ENCODE peak calls at places on chromosomes 1 and 21, in seven cellular contexts. O is A549, R is NB4, T is pancreas, Z is astrocyte, W is keratinocyte, Y is uterus. C is an unnamed sample.

GRCh38 chr1:1068374-1069060 is 5.6 kb downstream of the RNF223 start:
- DNase-seq in T (peak), Z (no peak), W (no peak), O (peak), Y (no peak), R (no peak), C (peak)

GRCh38 chr1:46804926-46805325 is 6.1 kb downstream of the CYP4B1 start:
- DNase-seq in W (no peak), Y (no peak), R (no peak), Z (no peak), O (no peak), T (no peak), C (no peak)

GRCh38 chr1:154342836-154343472 is 17.6 kb downstream of the ATP8B2 start:
- DNase-seq in Z (no peak), W (no peak), R (no peak), Y (no peak), O (no peak), T (no peak), C (no peak)

GRCh38 chr1:63403386-63403785 is 36.0 kb downstream of the ALG6 start:
- DNase-seq in R (peak), Z (no peak), Y (no peak), O (no peak), T (no peak), W (no peak), C (no peak)

GRCh38 chr1:31862071-31862470 is 46.2 kb upstream of the SPOCD1 start:
- DNase-seq in Y (no peak), W (no peak), Z (no peak), T (no peak), O (no peak), R (no peak), C (no peak)

GRCh38 chr1:33301273-33301984 is 19.5 kb downstream of the A3GALT2 start:
- DNase-seq in O (no peak), Y (no peak), Z (no peak), T (no peak), R (no peak), W (no peak), C (no peak)

GRCh38 chr1:204439976-204440375 is 28.4 kb upstream of the PPP1R15B start:
- DNase-seq in O (no peak), T (no peak), R (no peak), W (no peak), Y (no peak), Z (no peak), C (no peak)

GRCh38 chr1:29696656-29697390 is 460.5 kb downstream of the PTPRU start:
- DNase-seq in T (no peak), R (no peak), O (no peak), Y (no peak), Z (no peak), W (no peak), C (no peak)

GRCh38 chr1:236063919-236064673 is 794 bp downstream of the NID1 start:
- DNase-seq in W (no peak), R (no peak), Y (peak), O (peak), T (peak), Z (peak), C (peak)

GRCh38 chr21:38303300-38303699 is 46.5 kb downstream of the KCNJ15 start:
- DNase-seq in W (no peak), Z (peak), Y (peak), R (no peak), T (no peak), O (peak), C (no peak)

GRCh38 chr1:231844986-231845502 is 218.5 kb downstream of the DISC1 start:
- DNase-seq in T (no peak), Z (peak), W (no peak), R (no peak), O (no peak), Y (no peak), C (peak)

GRCh38 chr1:229822026-229822425 is 196.0 kb downstream of the URB2 start:
- DNase-seq in Z (peak), R (no peak), T (no peak), O (no peak), W (no peak), Y (no peak), C (no peak)

GRCh38 chr1:89464008-89464407 is 60.6 kb upstream of the LRRC8B start:
- DNase-seq in O (no peak), Y (no peak), Z (peak), W (no peak), T (no peak), R (peak), C (peak)

GRCh38 chr21:46661211-46661625 is 25.7 kb downstream of the PRMT2 start:
- DNase-seq in W (no peak), R (no peak), Y (peak), T (peak), Z (peak), O (no peak), C (peak)

GRCh38 chr1:203088441-203088840 is 2.6 kb upstream of the MYOG start:
- DNase-seq in W (no peak), T (no peak), Y (no peak), R (no peak), O (no peak), Z (no peak), C (no peak)

GRCh38 chr21:42315296-42315891 is at the start of gene TFF3:
- DNase-seq in R (no peak), Y (peak), Z (no peak), T (no peak), O (no peak), W (no peak), C (no peak)

GRCh38 chr21:28737671-28738279 is 254.9 kb downstream of the LTN1 start:
- DNase-seq in R (no peak), O (no peak), Z (peak), Y (no peak), W (no peak), T (no peak), C (no peak)

GRCh38 chr1:225817611-225818061 is 7.7 kb downstream of the EPHX1 start:
- DNase-seq in O (peak), Y (peak), Z (peak), T (peak), R (peak), W (no peak), C (no peak)

GRCh38 chr1:54867717-54868057 is 19.3 kb downstream of the DHCR24 start:
- DNase-seq in Z (no peak), W (no peak), Y (no peak), O (no peak), T (no peak), R (no peak), C (no peak)

GRCh38 chr1:216075339-216075738 is 347.9 kb downstream of the USH2A start:
- DNase-seq in R (no peak), T (no peak), Y (no peak), O (no peak), Z (peak), W (no peak), C (no peak)

GRCh38 chr1:27981146-27981545 is 21.4 kb downstream of the XKR8 start:
- DNase-seq in W (no peak), O (no peak), T (no peak), Y (no peak), Z (peak), R (no peak), C (no peak)

GRCh38 chr1:234208791-234209190 is 164.5 kb upstream of the COA6 start:
- DNase-seq in Y (no peak), Z (peak), O (no peak), R (no peak), W (no peak), T (no peak), C (no peak)

GRCh38 chr1:216119600-216119999 is 303.6 kb downstream of the USH2A start:
- DNase-seq in R (peak), Y (no peak), W (no peak), Z (peak), T (no peak), O (peak), C (peak)

GRCh38 chr1:158818560-158818959 is 12.6 kb upstream of the MNDA start:
- DNase-seq in T (no peak), R (peak), W (no peak), Z (no peak), O (no peak), Y (no peak), C (no peak)

GRCh38 chr1:206464456-206464964 is 5.8 kb upstream of the IKBKE start:
- DNase-seq in O (no peak), W (no peak), R (no peak), Z (peak), Y (no peak), T (no peak), C (peak)

GRCh38 chr1:114549137-114549536 is 32.3 kb downstream of the BCAS2 start:
- DNase-seq in R (no peak), Y (no peak), O (no peak), Z (peak), W (no peak), T (no peak), C (no peak)

GRCh38 chr1:39412892-39413291 is 78.5 kb upstream of the BMP8A start:
- DNase-seq in Y (no peak), W (no peak), R (no peak), O (no peak), Z (no peak), T (no peak), C (no peak)

GRCh38 chr1:117606608-117607261 is 887 bp downstream of the TENT5C start:
- DNase-seq in Z (peak), O (no peak), R (peak), T (peak), Y (peak), W (no peak), C (peak)

GRCh38 chr21:16241500-16241963 is 511.8 kb downstream of the USP25 start:
- DNase-seq in O (peak), Y (no peak), Z (no peak), W (no peak), R (no peak), T (no peak), C (no peak)

DNA sequence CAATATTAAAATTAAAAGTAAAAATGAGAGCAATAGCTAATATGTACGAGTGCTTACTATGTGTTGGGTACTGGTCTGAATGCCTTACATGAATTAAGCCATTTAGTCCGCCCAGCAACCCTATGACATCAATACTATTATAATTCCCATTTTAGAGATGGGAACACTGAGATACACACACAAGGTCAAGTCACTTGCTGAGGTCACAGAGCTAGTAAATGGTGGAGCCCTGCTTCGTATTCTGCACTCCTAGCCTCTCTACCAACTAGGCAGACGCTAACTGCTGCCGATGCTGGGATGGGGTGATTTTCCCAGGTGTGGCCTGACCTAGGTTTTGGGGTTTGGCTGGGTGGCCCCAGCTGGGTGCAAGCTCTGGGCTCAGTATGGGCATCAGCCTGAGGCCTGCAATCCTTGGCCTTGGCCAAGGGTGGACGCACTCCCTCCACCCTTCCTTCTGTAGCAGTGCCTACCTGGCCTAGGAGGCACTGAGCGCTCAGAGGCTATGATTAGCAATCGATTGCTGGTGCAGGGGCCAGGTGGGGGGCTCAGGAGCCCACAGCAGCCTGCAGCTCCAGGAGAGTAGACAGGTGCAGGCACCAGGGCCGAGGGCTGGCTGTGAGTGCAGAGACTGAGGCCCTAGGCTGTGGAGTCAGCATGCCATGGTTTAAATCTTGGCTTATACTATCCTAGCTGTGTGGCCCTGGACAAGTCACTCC is 2.7 kb downstream of the FAM131C start:
- DNase-seq in R (no peak), T (peak), Y (no peak), O (no peak), W (no peak), Z (no peak), C (no peak)
- TF ChIP-seq CTCF in R (no peak), T (no peak), Y (no peak), O (no peak), W (no peak), Z (no peak), C (no peak)

GRCh38 chr1:224435318-224435763 is 744 bp upstream of the WDR26 start:
- DNase-seq in T (no peak), O (peak), R (peak), W (no peak), Z (peak), Y (no peak), C (peak)

GRCh38 chr1:224433671-224434446 is 738 bp downstream of the WDR26 start:
- DNase-seq in Y (peak), Z (no peak), O (peak), W (no peak), R (peak), T (peak), C (peak)

GRCh38 chr1:224433041-224433670 is 1.4 kb downstream of the WDR26 start:
- DNase-seq in O (no peak), W (no peak), Z (no peak), T (peak), Y (no peak), R (peak), C (no peak)

GRCh38 chr1:224434447-224435317 is at the start of gene WDR26:
- DNase-seq in O (peak), T (peak), Y (peak), R (peak), Z (peak), W (no peak), C (peak)

GRCh38 chr1:224435999-224436398 is 1.4 kb upstream of the WDR26 start:
- DNase-seq in T (no peak), W (no peak), Z (no peak), R (no peak), O (no peak), Y (no peak), C (no peak)
- H3K4me3 ChIP-seq in T (no peak), W (no peak), Z (no peak), R (peak), O (no peak), Y (no peak), C (peak)

GRCh38 chr1:8903410-8903809 is 24.9 kb upstream of the ENO1 start:
- DNase-seq in Z (peak), O (no peak), W (no peak), R (peak), Y (no peak), T (no peak), C (no peak)

GRCh38 chr1:8899046-8899445 is 20.6 kb upstream of the ENO1 start:
- DNase-seq in O (no peak), Z (no peak), Y (no peak), R (no peak), T (no peak), W (no peak), C (no peak)

GRCh38 chr1:8905582-8906191 is 27.2 kb upstream of the ENO1 start:
- DNase-seq in T (no peak), O (no peak), W (no peak), Z (peak), R (no peak), Y (no peak), C (no peak)

GRCh38 chr1:8903908-8904650 is 25.6 kb upstream of the ENO1 start:
- DNase-seq in W (peak), T (no peak), O (peak), R (no peak), Z (peak), Y (peak), C (no peak)

DNA sequence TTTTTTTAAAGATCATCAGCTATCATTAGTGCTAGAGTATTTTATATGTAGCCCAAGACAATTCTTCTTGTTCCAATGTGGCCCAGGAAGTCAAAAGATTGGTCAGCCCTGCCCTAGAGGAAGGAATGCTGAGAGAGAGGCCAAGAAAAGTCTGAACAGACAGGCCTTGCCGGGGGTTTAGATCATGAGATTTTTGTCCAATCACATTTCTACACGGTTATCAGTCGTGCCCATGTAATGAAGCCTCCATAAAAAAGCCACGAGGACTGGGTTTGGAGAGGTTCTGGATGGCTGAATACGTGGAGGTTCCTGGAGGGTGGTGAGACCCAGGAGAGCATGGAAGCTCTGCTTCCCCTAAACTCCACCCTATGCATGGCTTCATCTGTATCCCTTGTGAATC is 24.3 kb upstream of the ENO1 start:
- DNase-seq in T (no peak), W (peak), Y (no peak), Z (peak), O (no peak), R (no peak), C (no peak)
- TF ChIP-seq CTCF in T (no peak), W (no peak), Y (no peak), Z (no peak), O (no peak), R (no peak), C (no peak)

GRCh38 chr1:151721788-151722510 is 627 bp downstream of the RIIAD1 start:
- DNase-seq in Y (no peak), T (no peak), Z (no peak), W (no peak), R (no peak), O (no peak), C (no peak)

GRCh38 chr1:151718666-151719065 is 2.1 kb upstream of the CELF3 start:
- DNase-seq in R (no peak), Z (no peak), T (no peak), O (no peak), Y (no peak), W (no peak), C (no peak)

GRCh38 chr1:151718011-151718431 is 1.4 kb upstream of the CELF3 start:
- DNase-seq in R (no peak), W (no peak), Z (no peak), Y (no peak), O (no peak), T (no peak), C (no peak)

GRCh38 chr1:151720974-151721787 is at the start of gene RIIAD1:
- DNase-seq in W (no peak), Y (peak), T (no peak), R (peak), Z (no peak), O (peak), C (peak)

GRCh38 chr1:151720190-151720953 is 950 bp upstream of the RIIAD1 start:
- DNase-seq in W (no peak), Y (no peak), O (no peak), T (no peak), Z (no peak), R (no peak), C (peak)
- H3K4me3 ChIP-seq in W (no peak), Y (peak), O (no peak), T (peak), Z (no peak), R (no peak), C (peak)

GRCh38 chr1:112700290-112701226 is 6.4 kb downstream of the RHOC start:
- DNase-seq in Y (peak), R (peak), W (no peak), T (peak), O (peak), Z (peak), C (peak)
- TF ChIP-seq CTCF in Y (peak), R (no peak), W (no peak), T (no peak), O (no peak), Z (no peak), C (no peak)

GRCh38 chr21:40847956-40848355 is 998 bp upstream of the DSCAM start:
- DNase-seq in Y (no peak), O (no peak), Z (no peak), W (no peak), T (no peak), R (no peak), C (no peak)

GRCh38 chr21:40846566-40847411 is at the start of gene DSCAM:
- DNase-seq in Z (peak), T (no peak), Y (no peak), O (no peak), W (no peak), R (no peak), C (no peak)

GRCh38 chr21:40844935-40845334 is 2.0 kb downstream of the DSCAM start:
- DNase-seq in R (no peak), Y (no peak), O (no peak), T (no peak), Z (no peak), W (peak), C (no peak)

GRCh38 chr21:40845621-40846020 is 1.3 kb downstream of the DSCAM start:
- DNase-seq in W (peak), T (no peak), O (no peak), R (no peak), Z (peak), Y (no peak), C (no peak)

DNA sequence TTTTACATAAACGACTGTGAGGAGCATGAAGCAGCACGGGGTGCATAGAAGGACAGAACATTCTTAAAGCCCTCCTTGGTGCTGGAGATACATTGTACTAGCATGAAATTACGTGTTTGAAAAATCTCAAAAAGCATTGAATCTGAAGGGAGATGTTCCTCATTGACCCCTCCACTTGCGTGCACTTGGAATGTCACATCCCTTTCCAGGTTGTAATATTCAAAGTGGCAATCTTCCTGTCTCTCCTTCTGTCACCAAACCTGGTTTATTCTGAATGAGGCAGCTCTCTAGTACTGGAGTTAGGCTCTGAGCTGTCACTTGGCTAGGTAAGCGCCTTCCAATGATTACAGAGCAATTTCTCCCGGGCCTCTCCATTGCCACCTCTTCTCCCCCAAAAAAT is 901 bp downstream of the DSCAM start:
- DNase-seq in R (no peak), Y (no peak), W (no peak), Z (no peak), T (no peak), O (no peak), C (no peak)
- H3K4me3 ChIP-seq in R (no peak), Y (no peak), W (peak), Z (peak), T (no peak), O (no peak), C (no peak)

DNA sequence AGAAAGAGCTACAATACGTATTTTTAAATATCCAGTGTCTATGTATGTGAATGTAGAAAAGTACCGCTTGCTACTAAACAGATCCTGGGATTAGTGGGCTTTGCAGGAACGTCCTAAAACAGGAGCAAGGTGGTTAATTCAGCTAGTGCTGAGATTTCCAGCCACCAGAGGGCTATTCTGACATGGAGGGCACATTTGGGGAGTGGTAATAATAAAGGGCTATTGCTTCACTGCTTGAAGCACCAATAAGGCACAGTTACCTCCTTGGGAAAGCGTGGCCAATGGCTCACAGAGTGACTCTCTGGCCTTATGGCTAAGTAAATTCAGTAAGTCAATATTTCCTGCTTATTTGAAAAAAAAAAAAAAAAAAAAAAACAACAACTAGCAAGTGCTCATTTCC is 152.4 kb downstream of the GABPA start:
- DNase-seq in O (no peak), W (no peak), T (no peak), Y (no peak), Z (no peak), R (no peak), C (no peak)
- TF ChIP-seq CTCF in O (no peak), W (no peak), T (no peak), Y (no peak), Z (no peak), R (no peak), C (no peak)

C was measured in GM12865.